ENCODE peak calls at places on chromosomes 12 and 14, in six cellular contexts. One of them, this sample, is unnamed.

GRCh38 chr12:103791350-103791920 is 49.6 kb downstream of the NT5DC3 start:
- DNase-seq in naive thymus-derived CD8-positive, alpha-beta T cell: no peak
- DNase-seq in GDM1: no peak
- DNase-seq in NCI-H446 treated with DMSO at 0.1 percent for 48 hours: no peak
- DNase-seq in left ventricle myocardium inferior: no peak
- DNase-seq in GM03348: no peak
- DNase-seq in this sample: no peak

GRCh38 chr14:74826574-74826973 is 49.4 kb downstream of the PROX2 start:
- DNase-seq in left ventricle myocardium inferior: no peak
- DNase-seq in NCI-H446 treated with DMSO at 0.1 percent for 48 hours: no peak
- DNase-seq in GM03348: no peak
- DNase-seq in GDM1: no peak
- DNase-seq in naive thymus-derived CD8-positive, alpha-beta T cell: no peak
- DNase-seq in this sample: no peak

GRCh38 chr14:21525571-21525970 is 575 bp downstream of the SALL2 start:
- DNase-seq in NCI-H446 treated with DMSO at 0.1 percent for 48 hours: no peak
- DNase-seq in left ventricle myocardium inferior: no peak
- DNase-seq in GDM1: no peak
- DNase-seq in naive thymus-derived CD8-positive, alpha-beta T cell: no peak
- DNase-seq in GM03348: no peak
- DNase-seq in this sample: no peak

GRCh38 chr12:57822392-57823130 is 4.0 kb upstream of the AVIL start:
- DNase-seq in GDM1: no peak
- DNase-seq in GM03348: no peak
- DNase-seq in left ventricle myocardium inferior: no peak
- DNase-seq in NCI-H446 treated with DMSO at 0.1 percent for 48 hours: no peak
- DNase-seq in naive thymus-derived CD8-positive, alpha-beta T cell: no peak
- DNase-seq in this sample: no peak

GRCh38 chr14:65958664-65959562 is 527.3 kb upstream of the CCDC196 start:
- DNase-seq in naive thymus-derived CD8-positive, alpha-beta T cell: no peak
- DNase-seq in GDM1: no peak
- DNase-seq in NCI-H446 treated with DMSO at 0.1 percent for 48 hours: no peak
- DNase-seq in GM03348: peak; percentile 66
- DNase-seq in left ventricle myocardium inferior: no peak
- DNase-seq in this sample: peak; percentile 16

GRCh38 chr14:22598896-22599244 is 770 bp downstream of the ABHD4 start:
- DNase-seq in left ventricle myocardium inferior: no peak
- DNase-seq in GDM1: no peak
- DNase-seq in NCI-H446 treated with DMSO at 0.1 percent for 48 hours: no peak
- DNase-seq in naive thymus-derived CD8-positive, alpha-beta T cell: no peak
- DNase-seq in GM03348: peak; percentile 66
- DNase-seq in this sample: peak; percentile 66

GRCh38 chr14:21168055-21168454 is 12.2 kb upstream of the OR5AU1 start:
- DNase-seq in naive thymus-derived CD8-positive, alpha-beta T cell: no peak
- DNase-seq in left ventricle myocardium inferior: no peak
- DNase-seq in GDM1: no peak
- DNase-seq in GM03348: no peak
- DNase-seq in NCI-H446 treated with DMSO at 0.1 percent for 48 hours: no peak
- DNase-seq in this sample: no peak

GRCh38 chr12:22353615-22354325 is 19.3 kb upstream of the ST8SIA1 start:
- DNase-seq in GDM1: no peak
- DNase-seq in left ventricle myocardium inferior: no peak
- DNase-seq in naive thymus-derived CD8-positive, alpha-beta T cell: no peak
- DNase-seq in NCI-H446 treated with DMSO at 0.1 percent for 48 hours: no peak
- DNase-seq in GM03348: no peak
- DNase-seq in this sample: no peak

GRCh38 chr12:52798671-52799497 is 3.0 kb upstream of the KRT3 start:
- DNase-seq in left ventricle myocardium inferior: no peak
- DNase-seq in naive thymus-derived CD8-positive, alpha-beta T cell: no peak
- DNase-seq in NCI-H446 treated with DMSO at 0.1 percent for 48 hours: no peak
- DNase-seq in GDM1: no peak
- DNase-seq in GM03348: peak; percentile 22
- DNase-seq in this sample: no peak

GRCh38 chr12:73506611-73507010 is 1031.0 kb upstream of the ATXN7L3B start:
- DNase-seq in GDM1: no peak
- DNase-seq in left ventricle myocardium inferior: no peak
- DNase-seq in NCI-H446 treated with DMSO at 0.1 percent for 48 hours: no peak
- DNase-seq in naive thymus-derived CD8-positive, alpha-beta T cell: no peak
- DNase-seq in GM03348: no peak
- DNase-seq in this sample: no peak

GRCh38 chr12:41286426-41286825 is 98.3 kb downstream of the PDZRN4 start:
- DNase-seq in NCI-H446 treated with DMSO at 0.1 percent for 48 hours: no peak
- DNase-seq in GDM1: no peak
- DNase-seq in left ventricle myocardium inferior: no peak
- DNase-seq in GM03348: no peak
- DNase-seq in naive thymus-derived CD8-positive, alpha-beta T cell: no peak
- DNase-seq in this sample: no peak

GRCh38 chr12:54390668-54391551 is 6.4 kb upstream of the ZNF385A start:
- DNase-seq in left ventricle myocardium inferior: peak; percentile 11
- DNase-seq in naive thymus-derived CD8-positive, alpha-beta T cell: peak; percentile 53
- DNase-seq in GDM1: peak; percentile 65
- DNase-seq in GM03348: no peak
- DNase-seq in NCI-H446 treated with DMSO at 0.1 percent for 48 hours: no peak
- DNase-seq in this sample: no peak

GRCh38 chr12:7101694-7102131 is 7.3 kb downstream of the C1RL start:
- DNase-seq in naive thymus-derived CD8-positive, alpha-beta T cell: no peak
- DNase-seq in NCI-H446 treated with DMSO at 0.1 percent for 48 hours: no peak
- DNase-seq in GDM1: no peak
- DNase-seq in GM03348: no peak
- DNase-seq in left ventricle myocardium inferior: no peak
- DNase-seq in this sample: no peak

GRCh38 chr14:104479901-104480300 is 99.7 kb upstream of the C14orf180 start:
- DNase-seq in NCI-H446 treated with DMSO at 0.1 percent for 48 hours: no peak
- DNase-seq in GDM1: no peak
- DNase-seq in GM03348: no peak
- DNase-seq in left ventricle myocardium inferior: no peak
- DNase-seq in naive thymus-derived CD8-positive, alpha-beta T cell: no peak
- DNase-seq in this sample: no peak

GRCh38 chr12:125455556-125455955 is 390.3 kb downstream of the AACS start:
- DNase-seq in GM03348: no peak
- DNase-seq in GDM1: no peak
- DNase-seq in left ventricle myocardium inferior: no peak
- DNase-seq in NCI-H446 treated with DMSO at 0.1 percent for 48 hours: no peak
- DNase-seq in naive thymus-derived CD8-positive, alpha-beta T cell: no peak
- DNase-seq in this sample: no peak

GRCh38 chr12:24595652-24596235 is 353.2 kb downstream of the BCAT1 start:
- DNase-seq in naive thymus-derived CD8-positive, alpha-beta T cell: no peak
- DNase-seq in left ventricle myocardium inferior: no peak
- DNase-seq in GDM1: no peak
- DNase-seq in GM03348: no peak
- DNase-seq in NCI-H446 treated with DMSO at 0.1 percent for 48 hours: no peak
- DNase-seq in this sample: no peak